ENCODE peak calls at places on chromosome 13, in seven cellular contexts. One of them, this sample, is unnamed.

GRCh38 chr13:77048592-77048991 is 21.6 kb upstream of the FBXL3 start:
- DNase-seq in uterus: no peak
- DNase-seq in transverse colon: no peak
- DNase-seq in bronchial epithelial cell: no peak
- DNase-seq in naive thymus-derived CD4-positive, alpha-beta T cell: no peak
- DNase-seq in Caco-2: no peak
- DNase-seq in cardiac muscle cell: peak; percentile 26
- DNase-seq in this sample: no peak

GRCh38 chr13:26629260-26629659 is 71.8 kb downstream of the WASF3 start:
- DNase-seq in uterus: no peak
- DNase-seq in transverse colon: no peak
- DNase-seq in bronchial epithelial cell: peak; percentile 7
- DNase-seq in naive thymus-derived CD4-positive, alpha-beta T cell: no peak
- DNase-seq in Caco-2: no peak
- DNase-seq in cardiac muscle cell: peak; percentile 8
- DNase-seq in this sample: peak; percentile 24

GRCh38 chr13:25608181-25608580 is 236.4 kb downstream of the ATP8A2 start:
- DNase-seq in uterus: no peak
- DNase-seq in transverse colon: no peak
- DNase-seq in bronchial epithelial cell: no peak
- DNase-seq in naive thymus-derived CD4-positive, alpha-beta T cell: no peak
- DNase-seq in Caco-2: no peak
- DNase-seq in cardiac muscle cell: no peak
- DNase-seq in this sample: no peak

GRCh38 chr13:109309625-109310363 is 476.6 kb downstream of the IRS2 start:
- DNase-seq in uterus: no peak
- DNase-seq in transverse colon: no peak
- DNase-seq in bronchial epithelial cell: no peak
- DNase-seq in naive thymus-derived CD4-positive, alpha-beta T cell: no peak
- DNase-seq in Caco-2: peak; percentile 57
- DNase-seq in cardiac muscle cell: no peak
- DNase-seq in this sample: no peak

GRCh38 chr13:31846182-31846938 is 107.0 kb downstream of the RXFP2 start:
- DNase-seq in uterus: peak; percentile 88
- DNase-seq in transverse colon: peak; percentile 83
- DNase-seq in bronchial epithelial cell: peak; percentile 60
- DNase-seq in naive thymus-derived CD4-positive, alpha-beta T cell: peak; percentile 1
- DNase-seq in Caco-2: peak; percentile 82
- DNase-seq in cardiac muscle cell: peak; percentile 91
- DNase-seq in this sample: peak; percentile 77

GRCh38 chr13:97403893-97404683 is 29.9 kb upstream of the RAP2A start:
- DNase-seq in uterus: no peak
- DNase-seq in transverse colon: no peak
- DNase-seq in bronchial epithelial cell: no peak
- DNase-seq in naive thymus-derived CD4-positive, alpha-beta T cell: no peak
- DNase-seq in Caco-2: no peak
- DNase-seq in cardiac muscle cell: no peak
- DNase-seq in this sample: peak; percentile 25

GRCh38 chr13:48860369-48860768 is 115.3 kb upstream of the FNDC3A start:
- DNase-seq in uterus: no peak
- DNase-seq in transverse colon: no peak
- DNase-seq in bronchial epithelial cell: no peak
- DNase-seq in naive thymus-derived CD4-positive, alpha-beta T cell: no peak
- DNase-seq in Caco-2: no peak
- DNase-seq in cardiac muscle cell: no peak
- DNase-seq in this sample: no peak

GRCh38 chr13:102399791-102400618 is 1.8 kb downstream of the FGF14 start:
- DNase-seq in uterus: peak; percentile 15
- DNase-seq in transverse colon: peak; percentile 9
- DNase-seq in bronchial epithelial cell: no peak
- DNase-seq in naive thymus-derived CD4-positive, alpha-beta T cell: no peak
- DNase-seq in Caco-2: no peak
- DNase-seq in cardiac muscle cell: no peak
- DNase-seq in this sample: peak; percentile 19

GRCh38 chr13:81487151-81487550 is 1146.2 kb upstream of the SPRY2 start:
- DNase-seq in uterus: no peak
- DNase-seq in transverse colon: no peak
- DNase-seq in bronchial epithelial cell: peak; percentile 63
- DNase-seq in naive thymus-derived CD4-positive, alpha-beta T cell: no peak
- DNase-seq in Caco-2: peak; percentile 58
- DNase-seq in cardiac muscle cell: peak; percentile 40
- DNase-seq in this sample: peak; percentile 1

GRCh38 chr13:102651392-102651791 is 43.5 kb downstream of the METTL21C start:
- DNase-seq in uterus: no peak
- DNase-seq in transverse colon: no peak
- DNase-seq in bronchial epithelial cell: peak; percentile 57
- DNase-seq in naive thymus-derived CD4-positive, alpha-beta T cell: no peak
- DNase-seq in Caco-2: no peak
- DNase-seq in cardiac muscle cell: peak; percentile 21
- DNase-seq in this sample: peak; percentile 21

GRCh38 chr13:78655906-78656305 is 3.0 kb downstream of the OBI1 start:
- DNase-seq in uterus: no peak
- DNase-seq in transverse colon: no peak
- DNase-seq in bronchial epithelial cell: no peak
- DNase-seq in naive thymus-derived CD4-positive, alpha-beta T cell: no peak
- DNase-seq in Caco-2: no peak
- DNase-seq in cardiac muscle cell: no peak
- DNase-seq in this sample: no peak

GRCh38 chr13:113632706-113633484 is 25.1 kb downstream of the ATP4B start:
- DNase-seq in uterus: no peak
- DNase-seq in transverse colon: no peak
- DNase-seq in bronchial epithelial cell: no peak
- DNase-seq in naive thymus-derived CD4-positive, alpha-beta T cell: no peak
- DNase-seq in Caco-2: peak; percentile 19
- DNase-seq in cardiac muscle cell: no peak
- DNase-seq in this sample: no peak

GRCh38 chr13:97630725-97631124 is 196.8 kb downstream of the RAP2A start:
- DNase-seq in uterus: no peak
- DNase-seq in transverse colon: no peak
- DNase-seq in bronchial epithelial cell: no peak
- DNase-seq in naive thymus-derived CD4-positive, alpha-beta T cell: no peak
- DNase-seq in Caco-2: no peak
- DNase-seq in cardiac muscle cell: peak; percentile 9
- DNase-seq in this sample: no peak

GRCh38 chr13:108003626-108004025 is 211.7 kb downstream of the LIG4 start:
- DNase-seq in uterus: no peak
- DNase-seq in transverse colon: no peak
- DNase-seq in bronchial epithelial cell: peak; percentile 1
- DNase-seq in naive thymus-derived CD4-positive, alpha-beta T cell: no peak
- DNase-seq in Caco-2: no peak
- DNase-seq in cardiac muscle cell: no peak
- DNase-seq in this sample: no peak

GRCh38 chr13:57748096-57748495 is 116.6 kb downstream of the PCDH17 start:
- DNase-seq in uterus: no peak
- DNase-seq in transverse colon: no peak
- DNase-seq in bronchial epithelial cell: peak; percentile 46
- DNase-seq in naive thymus-derived CD4-positive, alpha-beta T cell: no peak
- DNase-seq in Caco-2: no peak
- DNase-seq in cardiac muscle cell: no peak
- DNase-seq in this sample: no peak

GRCh38 chr13:43730642-43731041 is 56.1 kb downstream of the ENOX1 start:
- DNase-seq in uterus: peak; percentile 22
- DNase-seq in transverse colon: peak; percentile 14
- DNase-seq in bronchial epithelial cell: peak; percentile 68
- DNase-seq in naive thymus-derived CD4-positive, alpha-beta T cell: no peak
- DNase-seq in Caco-2: no peak
- DNase-seq in cardiac muscle cell: peak; percentile 33
- DNase-seq in this sample: peak; percentile 58

GRCh38 chr13:114259974-114260373 is 21.4 kb upstream of the UPF3A start:
- DNase-seq in uterus: no peak
- DNase-seq in transverse colon: peak; percentile 22
- DNase-seq in bronchial epithelial cell: no peak
- DNase-seq in naive thymus-derived CD4-positive, alpha-beta T cell: no peak
- DNase-seq in Caco-2: no peak
- DNase-seq in cardiac muscle cell: no peak
- DNase-seq in this sample: no peak

GRCh38 chr13:26727633-26728032 is 33.0 kb downstream of the GPR12 start:
- DNase-seq in uterus: no peak
- DNase-seq in transverse colon: no peak
- DNase-seq in bronchial epithelial cell: peak; percentile 48
- DNase-seq in naive thymus-derived CD4-positive, alpha-beta T cell: no peak
- DNase-seq in Caco-2: no peak
- DNase-seq in cardiac muscle cell: no peak
- DNase-seq in this sample: no peak

GRCh38 chr13:113742445-113743120 is 16.4 kb upstream of the TMEM255B start:
- DNase-seq in uterus: no peak
- DNase-seq in transverse colon: no peak
- DNase-seq in bronchial epithelial cell: peak; percentile 49
- DNase-seq in naive thymus-derived CD4-positive, alpha-beta T cell: no peak
- DNase-seq in Caco-2: no peak
- DNase-seq in cardiac muscle cell: no peak
- DNase-seq in this sample: peak; percentile 25

GRCh38 chr13:114129649-114130062 is 2.8 kb downstream of the RASA3 start:
- DNase-seq in uterus: no peak
- DNase-seq in transverse colon: no peak
- DNase-seq in bronchial epithelial cell: no peak
- DNase-seq in naive thymus-derived CD4-positive, alpha-beta T cell: no peak
- DNase-seq in Caco-2: no peak
- DNase-seq in cardiac muscle cell: no peak
- DNase-seq in this sample: no peak

GRCh38 chr13:49112782-49113525 is 107.2 kb upstream of the MLNR start:
- DNase-seq in uterus: no peak
- DNase-seq in transverse colon: no peak
- DNase-seq in bronchial epithelial cell: no peak
- DNase-seq in naive thymus-derived CD4-positive, alpha-beta T cell: no peak
- DNase-seq in Caco-2: no peak
- DNase-seq in cardiac muscle cell: peak; percentile 37
- DNase-seq in this sample: peak; percentile 26

GRCh38 chr13:24096659-24097058 is 63.9 kb upstream of the SPATA13 start:
- DNase-seq in uterus: no peak
- DNase-seq in transverse colon: no peak
- DNase-seq in bronchial epithelial cell: no peak
- DNase-seq in naive thymus-derived CD4-positive, alpha-beta T cell: no peak
- DNase-seq in Caco-2: no peak
- DNase-seq in cardiac muscle cell: no peak
- DNase-seq in this sample: no peak
- H3K4me3 ChIP-seq in uterus: no peak overlapping the region
- H3K4me3 ChIP-seq in transverse colon: no peak overlapping the region
- H3K4me3 ChIP-seq in bronchial epithelial cell: no peak overlapping the region
- H3K4me3 ChIP-seq in naive thymus-derived CD4-positive, alpha-beta T cell: no peak overlapping the region
- H3K4me3 ChIP-seq in Caco-2: no peak overlapping the region
- H3K4me3 ChIP-seq in cardiac muscle cell: no peak overlapping the region
- H3K4me3 ChIP-seq in this sample: no peak overlapping the region

DNA sequence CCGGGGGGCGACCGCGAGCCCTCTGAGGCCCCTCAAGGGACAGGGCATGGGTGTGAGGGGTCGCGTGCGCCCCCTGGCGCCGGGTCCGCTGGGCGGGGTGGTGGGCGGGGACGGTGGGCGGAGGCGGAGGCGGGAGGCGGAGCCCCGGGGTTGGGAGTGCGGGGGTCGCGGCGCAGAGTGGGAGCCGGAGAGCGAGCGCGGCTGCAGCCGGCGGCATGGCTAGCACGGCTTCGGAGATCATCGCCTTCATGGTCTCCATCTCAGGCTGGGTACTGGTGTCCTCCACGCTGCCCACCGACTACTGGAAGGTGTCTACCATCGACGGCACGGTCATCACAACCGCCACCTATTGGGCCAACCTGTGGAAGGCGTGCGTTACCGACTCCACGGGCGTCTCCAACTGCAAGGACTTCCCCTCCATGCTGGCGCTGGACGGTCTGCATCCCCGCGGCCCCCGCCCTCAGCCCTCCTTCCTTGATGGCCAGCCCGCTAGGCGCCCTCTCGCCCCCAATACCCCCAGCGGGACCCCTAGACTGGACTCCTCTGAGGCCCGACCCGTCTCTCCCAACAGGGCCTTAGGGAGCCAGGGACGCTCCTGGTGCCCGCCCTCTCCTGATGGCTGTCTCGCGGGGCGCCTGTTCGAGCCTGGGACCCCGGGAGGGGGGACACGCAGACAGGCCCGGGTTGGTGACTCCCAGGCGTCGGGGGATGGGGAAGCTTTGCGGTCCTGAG is at the start of gene CLDN10:
- DNase-seq in uterus: no peak
- DNase-seq in transverse colon: no peak
- DNase-seq in bronchial epithelial cell: no peak
- DNase-seq in naive thymus-derived CD4-positive, alpha-beta T cell: no peak
- DNase-seq in Caco-2: no peak
- DNase-seq in cardiac muscle cell: no peak
- DNase-seq in this sample: no peak
- H3K4me3 ChIP-seq in uterus: peak within 1 kb of the TSS; percentile 16
- H3K4me3 ChIP-seq in transverse colon: no peak within 1 kb of the TSS
- H3K4me3 ChIP-seq in bronchial epithelial cell: no peak within 1 kb of the TSS
- H3K4me3 ChIP-seq in naive thymus-derived CD4-positive, alpha-beta T cell: no peak within 1 kb of the TSS
- H3K4me3 ChIP-seq in Caco-2: no peak within 1 kb of the TSS
- H3K4me3 ChIP-seq in cardiac muscle cell: peak within 1 kb of the TSS; percentile 23
- H3K4me3 ChIP-seq in this sample: no peak within 1 kb of the TSS

GRCh38 chr13:70107498-70108271 is at the start of gene ATXN8OS:
- DNase-seq in uterus: no peak
- DNase-seq in transverse colon: no peak
- DNase-seq in bronchial epithelial cell: no peak
- DNase-seq in naive thymus-derived CD4-positive, alpha-beta T cell: no peak
- DNase-seq in Caco-2: no peak
- DNase-seq in cardiac muscle cell: no peak
- DNase-seq in this sample: no peak

GRCh38 chr13:70107125-70107497 is 515 bp upstream of the ATXN8OS start:
- DNase-seq in uterus: no peak
- DNase-seq in transverse colon: no peak
- DNase-seq in bronchial epithelial cell: no peak
- DNase-seq in naive thymus-derived CD4-positive, alpha-beta T cell: no peak
- DNase-seq in Caco-2: peak; percentile 29
- DNase-seq in cardiac muscle cell: no peak
- DNase-seq in this sample: no peak

GRCh38 chr13:70104481-70104880 is 3.1 kb upstream of the ATXN8OS start:
- DNase-seq in uterus: no peak
- DNase-seq in transverse colon: no peak
- DNase-seq in bronchial epithelial cell: no peak
- DNase-seq in naive thymus-derived CD4-positive, alpha-beta T cell: no peak
- DNase-seq in Caco-2: no peak
- DNase-seq in cardiac muscle cell: no peak
- DNase-seq in this sample: no peak

DNA sequence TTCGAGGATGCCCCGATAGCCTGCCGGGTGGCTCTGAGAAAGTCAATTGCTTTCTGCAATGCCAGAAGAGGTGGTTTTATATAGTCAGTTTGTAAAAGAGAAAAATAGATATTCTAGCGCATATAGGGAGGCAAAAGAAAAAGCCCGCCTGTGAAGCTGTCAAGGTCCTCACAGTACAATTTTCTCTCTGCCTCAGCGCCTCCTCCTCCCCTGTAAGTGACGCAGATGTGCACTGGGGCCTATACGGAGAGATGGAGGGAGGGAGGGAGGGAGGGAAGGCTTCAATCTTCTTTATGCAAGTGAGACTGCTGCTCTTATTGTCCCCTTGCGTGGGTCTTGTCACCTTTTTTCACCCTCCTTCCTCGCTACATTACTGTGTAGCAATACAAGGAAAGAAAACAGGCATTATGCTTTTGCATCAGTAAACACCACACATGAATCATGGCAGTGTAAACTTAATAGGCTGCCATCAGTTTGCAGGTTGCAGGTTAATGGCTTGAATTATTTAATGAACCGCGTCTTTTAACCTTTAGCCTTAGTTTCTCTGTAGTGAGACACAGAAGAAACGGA is at the start of gene KLHL1:
- DNase-seq in uterus: no peak
- DNase-seq in transverse colon: no peak
- DNase-seq in bronchial epithelial cell: no peak
- DNase-seq in naive thymus-derived CD4-positive, alpha-beta T cell: no peak
- DNase-seq in Caco-2: no peak
- DNase-seq in cardiac muscle cell: no peak
- DNase-seq in this sample: no peak
- H3K4me3 ChIP-seq in uterus: no peak within 1 kb of the TSS
- H3K4me3 ChIP-seq in transverse colon: no peak within 1 kb of the TSS
- H3K4me3 ChIP-seq in bronchial epithelial cell: no peak within 1 kb of the TSS
- H3K4me3 ChIP-seq in naive thymus-derived CD4-positive, alpha-beta T cell: no peak within 1 kb of the TSS
- H3K4me3 ChIP-seq in Caco-2: no peak within 1 kb of the TSS
- H3K4me3 ChIP-seq in cardiac muscle cell: peak within 1 kb of the TSS; percentile 20
- H3K4me3 ChIP-seq in this sample: no peak within 1 kb of the TSS

GRCh38 chr13:20191902-20192469 is 752 bp downstream of the GJB2 start:
- DNase-seq in uterus: no peak
- DNase-seq in transverse colon: peak; percentile 66
- DNase-seq in bronchial epithelial cell: no peak
- DNase-seq in naive thymus-derived CD4-positive, alpha-beta T cell: peak; percentile 11
- DNase-seq in Caco-2: no peak
- DNase-seq in cardiac muscle cell: peak; percentile 30
- DNase-seq in this sample: peak; percentile 32
- H3K4me3 ChIP-seq in uterus: peak overlapping the region; percentile 31
- H3K4me3 ChIP-seq in transverse colon: peak overlapping the region; percentile 24
- H3K4me3 ChIP-seq in bronchial epithelial cell: peak overlapping the region; percentile 61
- H3K4me3 ChIP-seq in naive thymus-derived CD4-positive, alpha-beta T cell: peak overlapping the region; percentile 19
- H3K4me3 ChIP-seq in Caco-2: peak overlapping the region; percentile 52
- H3K4me3 ChIP-seq in cardiac muscle cell: peak overlapping the region; percentile 55
- H3K4me3 ChIP-seq in this sample: peak overlapping the region; percentile 55

This sample was measured in fibroblast of mammary gland.